ENCODE peak calls at places on chromosomes 13 and 19, in four cellular contexts. P is fibroblast of pulmonary artery, N is epithelial cell of proximal tubule, E is neural progenitor cell. F is an unnamed sample.

GRCh38 chr19:44984005-44984404 is 17.3 kb upstream of the RELB start:
- DNase-seq in N (no peak), E (no peak), P (no peak), F (no peak)

GRCh38 chr13:106352850-106353249 is 182.6 kb downstream of the EFNB2 start:
- DNase-seq in P (no peak), N (no peak), E (no peak), F (no peak)

GRCh38 chr19:17213334-17213733 is 1.8 kb upstream of the USE1 start:
- DNase-seq in P (no peak), N (no peak), E (no peak), F (no peak)

GRCh38 chr19:52190679-52191293 is 934 bp downstream of the PPP2R1A start:
- DNase-seq in N (no peak), P (peak), E (peak), F (no peak)

GRCh38 chr13:22061806-22062391 is 391.0 kb downstream of the FGF9 start:
- DNase-seq in E (no peak), N (no peak), P (no peak), F (no peak)

GRCh38 chr13:99280166-99280565 is 22.0 kb upstream of the GPR18 start:
- DNase-seq in E (no peak), P (peak), N (peak), F (peak)

GRCh38 chr13:99378985-99379734 is 72.0 kb upstream of the GPR183 start:
- DNase-seq in E (no peak), N (no peak), P (no peak), F (no peak)

GRCh38 chr19:9075064-9075964 is 11.5 kb upstream of the OR1M1 start:
- DNase-seq in P (peak), N (peak), E (peak), F (peak)

GRCh38 chr13:75178436-75178835 is 303.5 kb downstream of the TBC1D4 start:
- DNase-seq in P (no peak), N (peak), E (no peak), F (no peak)

GRCh38 chr13:53873558-53873957 is 844.9 kb downstream of the OLFM4 start:
- DNase-seq in P (no peak), E (no peak), N (no peak), F (no peak)

GRCh38 chr13:62093984-62094383 is 678.3 kb upstream of the PCDH20 start:
- DNase-seq in N (no peak), P (no peak), E (no peak), F (no peak)

GRCh38 chr19:40611096-40611495 is 9.9 kb downstream of the LTBP4 start:
- DNase-seq in E (no peak), N (no peak), P (no peak), F (no peak)

GRCh38 chr13:26880741-26881140 is 120.2 kb upstream of the GPR12 start:
- DNase-seq in E (no peak), P (no peak), N (no peak), F (no peak)

GRCh38 chr19:2618611-2619010 is 83.9 kb downstream of the GNG7 start:
- DNase-seq in P (peak), E (no peak), N (no peak), F (no peak)

GRCh38 chr13:102651892-102652291 is 43.0 kb downstream of the METTL21C start:
- DNase-seq in E (no peak), P (peak), N (no peak), F (no peak)

GRCh38 chr19:56978023-56978565 is 137.6 kb upstream of the PEG3 start:
- DNase-seq in P (no peak), N (no peak), E (no peak), F (no peak)

GRCh38 chr13:74452881-74453280 is 318.7 kb upstream of the KLF12 start:
- DNase-seq in P (no peak), E (no peak), N (no peak), F (no peak)

GRCh38 chr13:73168226-73168992 is 109.6 kb downstream of the KLF5 start:
- DNase-seq in E (no peak), P (peak), N (no peak), F (no peak)

GRCh38 chr13:112107289-112107688 is 40.3 kb downstream of the SOX1 start:
- DNase-seq in E (no peak), N (no peak), P (no peak), F (no peak)

GRCh38 chr19:40650749-40651305 is 39.6 kb downstream of the NUMBL start:
- DNase-seq in N (no peak), E (no peak), P (peak), F (no peak)

GRCh38 chr19:51507209-51507608 is 5.6 kb upstream of the SIGLEC12 start:
- DNase-seq in P (no peak), E (no peak), N (no peak), F (no peak)

GRCh38 chr19:38812841-38813320 is at the start of gene LGALS4:
- DNase-seq in P (no peak), E (no peak), N (no peak), F (no peak)

GRCh38 chr19:4493104-4493928 is 21.2 kb downstream of the HDGFL2 start:
- DNase-seq in N (no peak), P (no peak), E (no peak), F (no peak)

GRCh38 chr19:4494691-4495064 is 22.6 kb downstream of the HDGFL2 start:
- DNase-seq in N (no peak), P (no peak), E (no peak), F (no peak)

GRCh38 chr19:4495471-4495870 is 22.8 kb downstream of the PLIN4 start:
- DNase-seq in P (no peak), E (no peak), N (no peak), F (no peak)

GRCh38 chr19:4493929-4494690 is 22.0 kb downstream of the HDGFL2 start:
- DNase-seq in P (no peak), E (no peak), N (no peak), F (no peak)

GRCh38 chr19:4492337-4493103 is 20.4 kb downstream of the HDGFL2 start:
- DNase-seq in E (no peak), N (no peak), P (no peak), F (no peak)
- H3K4me3 ChIP-seq in E (no peak), N (no peak), P (no peak), F (no peak)

DNA sequence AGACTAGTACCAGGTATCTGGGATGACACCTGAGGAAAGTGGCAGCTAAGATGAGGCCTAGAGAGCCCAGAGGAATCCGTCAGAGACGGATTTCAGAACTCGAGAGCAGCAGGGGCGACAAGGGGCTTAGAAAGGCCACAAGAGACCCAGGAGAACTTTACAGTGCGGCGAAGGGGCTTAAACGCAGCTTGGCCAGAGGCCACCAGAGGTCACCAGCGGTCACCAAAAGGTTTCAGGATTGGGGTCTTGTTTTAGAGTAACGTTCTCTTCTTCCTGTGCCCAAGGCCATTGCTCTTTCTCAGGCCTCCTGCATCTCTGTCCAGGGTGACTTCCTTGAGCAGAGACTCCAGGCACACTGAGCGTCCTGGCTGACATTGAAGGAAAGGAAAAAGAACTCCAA is 2.2 kb downstream of the ZSCAN22 start:
- DNase-seq in N (no peak), E (peak), P (no peak), F (no peak)
- TF ChIP-seq CTCF in N (no peak), E (peak), P (no peak), F (no peak)

GRCh38 chr19:12715102-12715501 is 8.6 kb downstream of the TNPO2 start:
- DNase-seq in P (no peak), N (no peak), E (no peak), F (no peak)
- H3K4me3 ChIP-seq in P (no peak), N (no peak), E (no peak), F (no peak)

GRCh38 chr13:110563463-110563774 is 1.9 kb upstream of the RAB20 start:
- DNase-seq in N (no peak), P (no peak), E (no peak), F (no peak)

GRCh38 chr13:110564472-110564985 is 3.0 kb upstream of the RAB20 start:
- DNase-seq in N (no peak), E (no peak), P (no peak), F (no peak)

GRCh38 chr13:110566201-110566600 is 4.7 kb upstream of the RAB20 start:
- DNase-seq in N (no peak), P (no peak), E (no peak), F (no peak)

GRCh38 chr13:110562696-110563462 is 1.4 kb upstream of the RAB20 start:
- DNase-seq in N (no peak), P (no peak), E (no peak), F (no peak)

DNA sequence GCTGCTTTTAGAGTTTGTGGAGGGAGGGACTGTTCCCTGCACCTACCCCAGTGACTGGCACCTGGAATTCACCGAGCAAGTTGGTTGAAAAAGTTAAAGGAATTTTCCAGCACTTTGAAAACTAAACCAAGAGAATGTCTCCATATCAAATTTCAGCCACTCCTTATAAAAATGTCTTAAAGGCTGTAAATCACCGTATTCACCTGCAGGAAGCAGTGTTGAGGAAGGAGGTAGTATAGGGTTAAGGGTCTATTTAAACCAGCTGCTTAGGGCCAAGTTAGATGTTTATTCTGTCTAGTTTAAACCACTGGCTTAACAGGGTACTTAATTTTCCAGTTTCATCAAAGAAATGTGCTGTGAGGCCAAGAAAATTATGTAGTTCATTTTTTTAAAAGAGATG is 3.8 kb upstream of the RAB20 start:
- DNase-seq in P (no peak), N (no peak), E (no peak), F (no peak)
- TF ChIP-seq CTCF in P (peak), N (peak), E (peak), F (no peak)

F was measured in AG04449.